ENCODE peak calls at places on chromosomes 16 and 17, in seven cellular contexts. V, H, F, A, I, Y and W are unnamed samples. For H3K9me3, the result is how much of the 10 kb centered on the place peaks cover.

GRCh38 chr17:79806863-79807720 is 10.2 kb upstream of the CBX8 start:
- DNase-seq in V (no peak), H (no peak), F (no peak), A (no peak), I (no peak), Y (no peak), W (no peak)

GRCh38 chr16:69565611-69566436 is at the start of gene NFAT5:
- DNase-seq in V (peak), H (peak), F (peak), A (peak), I (peak), Y (peak), W (peak)

GRCh38 chr17:47935961-47936360 is 5.4 kb upstream of the PNPO start:
- DNase-seq in V (no peak), H (no peak), F (no peak), A (no peak), I (no peak), Y (no peak), W (no peak)

GRCh38 chr16:20814761-20815160 is 8.4 kb downstream of the REXO5 start:
- DNase-seq in V (no peak), H (no peak), F (no peak), A (no peak), I (no peak), Y (no peak), W (no peak)

GRCh38 chr16:70740919-70741778 is 55.3 kb upstream of the MTSS2 start:
- DNase-seq in V (no peak), H (no peak), F (no peak), A (no peak), I (no peak), Y (no peak), W (no peak)

GRCh38 chr16:31177136-31177535 is 2.8 kb upstream of the FUS start:
- DNase-seq in V (no peak), H (no peak), F (no peak), A (peak), I (peak), Y (no peak), W (peak)

GRCh38 chr16:3147757-3148104 is 12.9 kb downstream of the ZNF213 start:
- DNase-seq in V (no peak), H (no peak), F (no peak), A (no peak), I (no peak), Y (no peak), W (peak)

GRCh38 chr16:78695371-78695770 is 595.9 kb downstream of the WWOX start:
- DNase-seq in V (no peak), H (no peak), F (no peak), A (no peak), I (no peak), Y (no peak), W (no peak)

GRCh38 chr16:84919267-84919666 is 92.1 kb downstream of the ZDHHC7 start:
- DNase-seq in V (no peak), H (no peak), F (no peak), A (no peak), I (no peak), Y (no peak), W (no peak)

GRCh38 chr17:5042152-5043022 is 7.2 kb upstream of the SLC52A1 start:
- DNase-seq in V (no peak), H (no peak), F (no peak), A (peak), I (no peak), Y (no peak), W (no peak)

GRCh38 chr17:29190039-29190438 is 9.8 kb upstream of the MYO18A start:
- DNase-seq in V (no peak), H (no peak), F (no peak), A (no peak), I (no peak), Y (no peak), W (no peak)

GRCh38 chr17:49358638-49359247 is 3.3 kb downstream of the ZNF652 start:
- DNase-seq in V (no peak), H (no peak), F (no peak), A (peak), I (peak), Y (no peak), W (no peak)

GRCh38 chr16:85069171-85069570 is 41.6 kb downstream of the KIAA0513 start:
- DNase-seq in V (no peak), H (no peak), F (no peak), A (no peak), I (no peak), Y (no peak), W (no peak)

GRCh38 chr16:81592353-81592866 is 147.8 kb downstream of the CMIP start:
- DNase-seq in V (no peak), H (peak), F (no peak), A (peak), I (no peak), Y (no peak), W (no peak)

GRCh38 chr16:2213817-2214720 is 571 bp downstream of the PGP start:
- DNase-seq in V (no peak), H (no peak), F (no peak), A (no peak), I (peak), Y (no peak), W (no peak)

GRCh38 chr16:86029131-86029741 is 130.3 kb downstream of the IRF8 start:
- DNase-seq in V (no peak), H (no peak), F (peak), A (peak), I (no peak), Y (no peak), W (no peak)

GRCh38 chr17:50676065-50676975 is 31.4 kb downstream of the ANKRD40 start:
- DNase-seq in V (no peak), H (no peak), F (no peak), A (no peak), I (no peak), Y (no peak), W (no peak)

GRCh38 chr16:73047536-73048291 is at the start of gene ZFHX3:
- DNase-seq in V (peak), H (peak), F (peak), A (peak), I (peak), Y (peak), W (peak)

GRCh38 chr16:86108062-86108461 is 209.1 kb downstream of the IRF8 start:
- DNase-seq in V (no peak), H (no peak), F (no peak), A (no peak), I (no peak), Y (no peak), W (no peak)

GRCh38 chr17:43891851-43892671 is 15.3 kb downstream of the MPP2 start:
- DNase-seq in V (no peak), H (no peak), F (no peak), A (no peak), I (no peak), Y (no peak), W (no peak)

GRCh38 chr17:8185580-8186445 is 4.2 kb downstream of the BORCS6 start:
- DNase-seq in V (peak), H (peak), F (peak), A (peak), I (peak), Y (peak), W (peak)

GRCh38 chr16:55154956-55155355 is 169.0 kb upstream of the IRX6 start:
- DNase-seq in V (no peak), H (no peak), F (no peak), A (no peak), I (no peak), Y (no peak), W (no peak)

GRCh38 chr17:39036009-39036408 is 68.8 kb upstream of the FBXO47 start:
- DNase-seq in V (no peak), H (no peak), F (no peak), A (no peak), I (no peak), Y (no peak), W (no peak)

GRCh38 chr17:28956112-28956511 is 4.8 kb upstream of the PHF12 start:
- DNase-seq in V (no peak), H (no peak), F (no peak), A (no peak), I (no peak), Y (no peak), W (no peak)

GRCh38 chr17:15398736-15399331 is 57.4 kb upstream of the TEKT3 start:
- DNase-seq in V (no peak), H (no peak), F (no peak), A (no peak), I (no peak), Y (no peak), W (no peak)

GRCh38 chr16:68737730-68738590 is 868 bp downstream of the CDH1 start:
- DNase-seq in V (no peak), H (no peak), F (peak), A (peak), I (no peak), Y (no peak), W (peak)

GRCh38 chr16:11734653-11735043 is 8.0 kb downstream of the TXNDC11 start:
- DNase-seq in V (no peak), H (no peak), F (no peak), A (no peak), I (no peak), Y (no peak), W (no peak)

GRCh38 chr16:4944333-4945281 is 7.7 kb upstream of the PPL start:
- DNase-seq in V (peak), H (peak), F (peak), A (peak), I (no peak), Y (peak), W (peak)

GRCh38 chr16:64412578-64413280 is 709.1 kb downstream of the CDH11 start:
- DNase-seq in V (no peak), H (no peak), F (no peak), A (no peak), I (no peak), Y (no peak), W (no peak)

GRCh38 chr16:69404275-69404805 is 18.5 kb upstream of the TERF2 start:
- DNase-seq in V (no peak), H (no peak), F (no peak), A (peak), I (no peak), Y (no peak), W (no peak)

GRCh38 chr16:60674241-60674640 is 1362.0 kb downstream of the CDH8 start:
- DNase-seq in V (no peak), H (no peak), F (no peak), A (no peak), I (no peak), Y (no peak), W (no peak)

GRCh38 chr17:48542956-48543853 is 1.7 kb downstream of the HOXB2 start:
- DNase-seq in V (no peak), H (peak), F (peak), A (peak), I (no peak), Y (no peak), W (no peak)

GRCh38 chr16:57649443-57649751 is 18.7 kb upstream of the ADGRG3 start:
- DNase-seq in V (no peak), H (no peak), F (no peak), A (no peak), I (no peak), Y (no peak), W (no peak)

DNA sequence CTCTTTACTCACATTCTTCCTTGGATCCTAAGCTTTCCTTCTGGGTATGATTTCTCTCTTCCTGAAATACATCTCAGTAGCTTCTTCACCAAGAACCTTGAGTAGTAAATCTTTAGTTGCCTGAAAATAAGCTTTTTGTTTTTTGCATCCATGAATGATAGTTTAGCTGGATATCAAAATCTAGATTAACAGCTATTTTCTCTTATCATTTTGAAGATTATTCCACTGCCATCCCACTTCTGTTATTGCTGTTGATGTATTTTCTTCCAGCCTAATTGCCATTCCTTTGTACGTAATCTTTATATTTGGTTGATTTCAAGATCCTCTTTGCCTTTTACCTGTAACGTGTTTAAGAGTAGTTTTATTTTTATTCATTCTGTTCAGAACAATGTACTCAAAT is 7.6 kb upstream of the FBXO39 start:
- DNase-seq in V (no peak), H (no peak), F (no peak), A (no peak), I (no peak), Y (no peak), W (no peak)
- H3K9me3 ChIP-seq in V (half or more), H (half or more), F (under half), A (under half), I (under half), Y (under half), W (under half)

GRCh38 chr17:42609182-42609813 is at the start of the genes RETREG3 and TUBG1:
- DNase-seq in V (peak), H (peak), F (peak), A (peak), I (peak), Y (peak), W (peak)
- H3K4me3 ChIP-seq in V (peak), H (peak), F (peak), A (peak), I (peak), Y (peak), W (peak)

GRCh38 chr17:74513987-74514631 is 17.2 kb downstream of the CD300LB start:
- DNase-seq in V (no peak), H (no peak), F (no peak), A (peak), I (peak), Y (no peak), W (no peak)

GRCh38 chr17:74514632-74515035 is 16.6 kb downstream of the CD300LB start:
- DNase-seq in V (no peak), H (no peak), F (no peak), A (peak), I (no peak), Y (no peak), W (no peak)

GRCh38 chr17:74515941-74516340 is 15.3 kb downstream of the CD300LB start:
- DNase-seq in V (no peak), H (no peak), F (no peak), A (no peak), I (no peak), Y (no peak), W (no peak)

GRCh38 chr17:74512624-74513084 is 18.6 kb downstream of the CD300LB start:
- DNase-seq in V (peak), H (no peak), F (no peak), A (peak), I (no peak), Y (no peak), W (no peak)

DNA sequence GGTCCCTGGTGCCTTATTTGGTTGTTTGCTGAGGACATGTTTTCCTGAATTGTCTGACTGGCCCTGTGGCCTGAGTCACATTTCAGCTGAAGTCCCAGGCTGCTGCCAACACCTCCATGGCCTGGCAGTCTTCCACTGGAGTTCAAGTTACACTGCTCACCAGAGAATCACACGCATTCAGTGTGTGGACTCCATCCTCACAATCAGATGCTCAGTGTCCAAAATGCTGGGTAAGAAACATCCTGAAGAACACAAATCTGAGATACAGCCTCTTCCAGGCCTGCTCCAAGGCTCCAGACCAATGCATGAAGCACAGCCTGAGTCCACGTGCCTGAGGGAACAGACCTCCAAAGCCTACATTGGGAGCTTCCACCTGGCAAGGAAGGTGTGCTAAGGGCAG is 19.2 kb downstream of the CD300LB start:
- DNase-seq in V (peak), H (no peak), F (peak), A (peak), I (no peak), Y (no peak), W (no peak)
- TF ChIP-seq CTCF in V (no peak), H (no peak), F (no peak), A (no peak), I (no peak), Y (no peak), W (no peak)

GRCh38 chr17:70437656-70438055 is 268.3 kb downstream of the KCNJ2 start:
- DNase-seq in V (no peak), H (no peak), F (no peak), A (no peak), I (no peak), Y (no peak), W (no peak)
- H3K9me3 ChIP-seq in V (under half), H (under half), F (under half), A (under half), I (under half), Y (under half), W (under half)

DNA sequence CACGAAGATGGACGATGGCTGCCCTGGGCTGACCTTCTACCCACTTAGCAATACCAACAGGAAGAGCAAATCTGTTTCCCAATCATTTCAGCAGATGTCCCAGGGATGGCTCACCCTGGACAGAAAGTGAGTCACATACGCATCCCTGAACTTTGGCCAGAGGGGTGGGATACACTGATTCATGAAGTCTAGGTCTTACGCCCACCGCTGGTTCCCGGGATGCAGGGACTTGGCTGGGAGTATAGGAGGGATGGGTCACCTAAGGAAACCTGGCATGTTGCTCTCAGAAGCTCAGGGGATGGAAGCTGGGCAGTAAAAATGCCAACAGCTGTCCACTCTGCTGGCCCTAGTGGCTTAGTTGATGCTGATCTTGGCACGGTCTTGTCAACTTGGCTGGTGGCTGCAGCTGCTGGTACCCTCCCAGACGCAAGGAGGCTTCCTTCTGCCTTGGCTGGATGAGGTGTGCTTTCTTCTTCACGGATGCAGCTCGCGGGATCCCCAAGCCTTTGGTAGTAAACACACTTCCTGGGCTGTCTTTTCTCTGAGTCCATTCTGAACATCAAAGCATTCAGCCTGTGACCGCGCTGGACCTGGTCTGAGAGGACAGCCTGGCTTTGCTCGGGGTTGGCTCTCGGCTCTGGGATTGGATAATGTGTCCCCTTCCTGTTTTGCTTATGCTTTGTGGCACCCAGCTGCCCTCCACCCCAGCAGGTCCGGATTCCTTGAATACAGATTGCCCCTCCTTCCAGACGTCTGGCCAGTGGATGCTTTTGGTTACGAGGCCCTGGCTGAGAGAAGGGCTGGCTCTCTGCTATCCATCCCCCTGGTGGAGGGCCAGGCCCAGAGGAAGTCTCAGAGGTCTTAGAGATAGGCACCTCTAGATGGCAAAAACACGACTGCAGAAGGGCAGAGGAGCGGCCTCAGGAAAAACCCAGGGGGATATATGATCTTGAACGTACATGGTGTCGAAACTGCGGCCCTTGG is 71.5 kb downstream of the RAP1GAP2 start:
- DNase-seq in V (no peak), H (no peak), F (no peak), A (no peak), I (no peak), Y (no peak), W (no peak)
- H3K4me3 ChIP-seq in V (no peak), H (no peak), F (no peak), A (no peak), I (no peak), Y (no peak), W (no peak)

DNA sequence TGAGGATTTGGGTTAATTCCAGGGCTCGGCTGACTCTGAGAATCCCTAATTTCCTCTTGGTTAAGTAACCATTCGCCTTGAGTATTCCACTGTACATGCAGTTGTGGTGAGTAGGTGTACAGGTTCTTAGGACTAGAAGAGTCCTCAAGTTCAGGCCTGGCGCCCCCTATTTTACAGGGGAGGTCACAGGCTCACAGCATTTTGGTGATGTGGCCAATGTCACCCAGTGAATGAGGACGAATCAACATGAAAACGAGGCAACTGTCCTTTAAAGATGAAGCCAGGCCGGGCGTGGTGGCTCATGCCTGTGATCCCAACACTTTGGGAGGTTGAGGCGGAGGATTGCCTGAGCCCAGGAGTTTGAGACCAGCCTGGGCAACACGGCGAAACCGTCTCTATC is 55.4 kb downstream of the ABCC6 start:
- DNase-seq in V (no peak), H (peak), F (no peak), A (no peak), I (no peak), Y (no peak), W (no peak)
- TF ChIP-seq CTCF in V (no peak), H (no peak), F (no peak), A (no peak), I (peak), Y (no peak), W (no peak)

GRCh38 chr16:53054670-53055485 is at the start of gene CHD9:
- DNase-seq in V (peak), H (peak), F (peak), A (peak), I (peak), Y (peak), W (peak)
- H3K9me3 ChIP-seq in V (under half), H (under half), F (under half), A (under half), I (under half), Y (under half), W (under half)

GRCh38 chr17:64053101-64053500 is 32.7 kb upstream of the ICAM2 start:
- DNase-seq in V (no peak), H (no peak), F (no peak), A (no peak), I (no peak), Y (no peak), W (no peak)

GRCh38 chr17:64054304-64054703 is 33.9 kb upstream of the ICAM2 start:
- DNase-seq in V (no peak), H (no peak), F (no peak), A (no peak), I (no peak), Y (no peak), W (no peak)

GRCh38 chr17:64051153-64051552 is 30.7 kb upstream of the ICAM2 start:
- DNase-seq in V (no peak), H (no peak), F (no peak), A (no peak), I (no peak), Y (no peak), W (no peak)

GRCh38 chr17:64045176-64045575 is 24.7 kb upstream of the ICAM2 start:
- DNase-seq in V (no peak), H (no peak), F (no peak), A (no peak), I (no peak), Y (no peak), W (no peak)

GRCh38 chr17:64048805-64049204 is 28.4 kb upstream of the ICAM2 start:
- DNase-seq in V (no peak), H (no peak), F (no peak), A (no peak), I (no peak), Y (no peak), W (no peak)
- H3K4me3 ChIP-seq in V (no peak), H (no peak), F (no peak), A (no peak), I (no peak), Y (no peak), W (no peak)

GRCh38 chr17:45976391-45976754 is 22.7 kb upstream of the STH start:
- DNase-seq in V (no peak), H (no peak), F (no peak), A (no peak), I (no peak), Y (no peak), W (no peak)
- TF ChIP-seq CTCF in V (no peak), H (no peak), F (no peak), A (no peak), I (no peak), Y (no peak), W (no peak)